ENCODE peak calls at places on chromosomes 2 and 18, in seven cellular contexts. N, D, M, F, J, T and Y are unnamed samples.
A peak's percentile ranks its signal among the peaks of the same experiment; 100 is the strongest.

GRCh38 chr2:172540421-172540820 is 15.5 kb upstream of the PDK1 start:
- DNase-seq in N (no peak), D (peak; percentile 45), M (no peak), F (no peak), J (no peak), T (no peak), Y (no peak)

GRCh38 chr2:36449943-36450392 is 94.4 kb downstream of the CRIM1 start:
- DNase-seq in N (no peak), D (no peak), M (no peak), F (no peak), J (no peak), T (no peak), Y (no peak)

GRCh38 chr2:126221506-126221905 is 434.5 kb upstream of the GYPC start:
- DNase-seq in N (no peak), D (no peak), M (no peak), F (no peak), J (no peak), T (no peak), Y (no peak)

GRCh38 chr18:21740724-21741510 is at the start of gene MIB1:
- DNase-seq in N (no peak), D (peak; percentile 67), M (peak; percentile 96), F (no peak), J (no peak), T (no peak), Y (peak; percentile 100)

GRCh38 chr2:200975672-200976071 is 12.2 kb upstream of the ORC2 start:
- DNase-seq in N (no peak), D (no peak), M (no peak), F (peak; percentile 29), J (no peak), T (no peak), Y (no peak)

GRCh38 chr2:200498316-200498715 is 11.6 kb downstream of the KCTD18 start:
- DNase-seq in N (no peak), D (peak; percentile 61), M (no peak), F (no peak), J (no peak), T (no peak), Y (no peak)

GRCh38 chr2:127615511-127616166 is 30.3 kb upstream of the GPR17 start:
- DNase-seq in N (no peak), D (peak; percentile 56), M (peak; percentile 3), F (peak; percentile 97), J (no peak), T (no peak), Y (peak; percentile 32)

GRCh38 chr2:206428783-206429182 is 14.5 kb upstream of the ADAM23 start:
- DNase-seq in N (no peak), D (peak; percentile 15), M (no peak), F (no peak), J (no peak), T (no peak), Y (no peak)

GRCh38 chr18:51082571-51083264 is 52.7 kb downstream of the SMAD4 start:
- DNase-seq in N (peak; percentile 97), D (no peak), M (no peak), F (no peak), J (no peak), T (no peak), Y (no peak)

GRCh38 chr2:9474361-9475117 is at the start of gene IAH1:
- DNase-seq in N (no peak), D (peak; percentile 77), M (peak; percentile 98), F (peak; percentile 53), J (peak; percentile 54), T (peak; percentile 62), Y (peak; percentile 59)

GRCh38 chr18:8952174-8952573 is 150.3 kb upstream of the NDUFV2 start:
- DNase-seq in N (no peak), D (no peak), M (no peak), F (no peak), J (no peak), T (no peak), Y (no peak)

GRCh38 chr2:105005170-105005569 is 32.7 kb upstream of the MRPS9 start:
- DNase-seq in N (no peak), D (no peak), M (no peak), F (peak; percentile 70), J (peak; percentile 32), T (no peak), Y (no peak)

DNA sequence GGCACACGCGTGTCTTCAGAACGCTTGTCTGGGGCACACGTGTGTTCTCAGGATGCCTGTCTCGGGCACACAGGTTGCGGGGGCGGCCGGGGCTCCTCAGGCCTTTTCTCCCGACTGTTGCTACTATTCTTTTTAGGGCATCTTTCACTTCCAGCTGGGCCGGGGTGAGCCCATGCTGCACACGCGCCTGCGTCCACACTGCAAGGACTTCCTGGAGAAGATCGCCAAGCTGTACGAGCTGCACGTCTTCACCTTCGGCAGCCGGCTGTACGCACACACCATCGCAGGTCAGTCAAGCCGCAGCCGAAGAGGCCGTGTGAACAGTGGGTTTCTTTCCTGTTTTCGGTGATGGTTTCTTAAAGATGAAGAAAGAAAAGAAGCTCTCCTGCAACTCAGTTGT is 25.0 kb downstream of the CTDP1 start:
- DNase-seq in N (no peak), D (no peak), M (no peak), F (no peak), J (no peak), T (no peak), Y (no peak)
- H3K79me2 ChIP-seq in N (no peaks in the 10 kb centered on the region), D (peaks cover 27% of the 10 kb centered on the region), M (no peaks in the 10 kb centered on the region), F (peaks cover 7% of the 10 kb centered on the region), J (peaks cover 36% of the 10 kb centered on the region), T (peaks cover 12% of the 10 kb centered on the region), Y (no peaks in the 10 kb centered on the region)

DNA sequence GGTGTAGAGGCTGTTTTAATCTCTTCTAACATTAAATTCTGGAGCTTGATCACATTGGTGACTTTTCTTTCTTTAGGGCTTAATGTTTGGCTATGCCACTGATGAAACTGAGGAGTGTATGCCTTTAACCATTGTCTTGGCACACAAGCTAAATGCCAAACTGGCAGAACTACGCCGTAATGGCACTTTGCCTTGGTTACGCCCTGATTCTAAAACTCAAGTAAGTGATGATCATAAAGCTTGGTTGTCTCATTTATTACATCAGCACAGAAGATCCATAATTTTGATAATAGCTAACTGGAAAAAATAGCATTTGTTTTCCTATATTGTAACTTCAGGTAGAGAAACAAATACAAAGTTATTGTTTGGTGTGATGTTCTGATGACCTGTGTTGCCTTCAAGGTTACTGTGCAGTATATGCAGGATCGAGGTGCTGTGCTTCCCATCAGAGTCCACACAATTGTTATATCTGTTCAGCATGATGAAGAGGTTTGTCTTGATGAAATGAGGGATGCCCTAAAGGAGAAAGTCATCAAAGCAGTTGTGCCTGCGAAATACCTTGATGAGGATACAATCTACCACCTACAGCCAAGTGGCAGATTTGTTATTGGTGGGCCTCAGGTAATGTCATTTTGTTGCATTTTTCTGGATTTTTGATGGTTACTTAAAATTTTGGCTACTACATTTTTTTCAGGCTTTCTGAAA is 2.9 kb downstream of the MAT2A start:
- DNase-seq in N (no peak), D (peak; percentile 66), M (no peak), F (no peak), J (no peak), T (no peak), Y (no peak)
- H3F3A ChIP-seq in N (peaks cover 83% of the 10 kb centered on the region), D (peaks cover 81% of the 10 kb centered on the region), M (peaks cover 45% of the 10 kb centered on the region), F (peaks cover 63% of the 10 kb centered on the region), J (peaks cover 70% of the 10 kb centered on the region), T (peaks cover 63% of the 10 kb centered on the region), Y (peaks cover 84% of the 10 kb centered on the region)

GRCh38 chr18:58284699-58285490 is 240.9 kb downstream of the NEDD4L start:
- DNase-seq in N (no peak), D (no peak), M (no peak), F (no peak), J (no peak), T (no peak), Y (no peak)

GRCh38 chr18:58277457-58277739 is 233.4 kb downstream of the NEDD4L start:
- DNase-seq in N (no peak), D (no peak), M (no peak), F (no peak), J (no peak), T (no peak), Y (no peak)

GRCh38 chr18:58276640-58277456 is 232.8 kb downstream of the NEDD4L start:
- DNase-seq in N (no peak), D (no peak), M (no peak), F (no peak), J (no peak), T (no peak), Y (peak; percentile 52)

DNA sequence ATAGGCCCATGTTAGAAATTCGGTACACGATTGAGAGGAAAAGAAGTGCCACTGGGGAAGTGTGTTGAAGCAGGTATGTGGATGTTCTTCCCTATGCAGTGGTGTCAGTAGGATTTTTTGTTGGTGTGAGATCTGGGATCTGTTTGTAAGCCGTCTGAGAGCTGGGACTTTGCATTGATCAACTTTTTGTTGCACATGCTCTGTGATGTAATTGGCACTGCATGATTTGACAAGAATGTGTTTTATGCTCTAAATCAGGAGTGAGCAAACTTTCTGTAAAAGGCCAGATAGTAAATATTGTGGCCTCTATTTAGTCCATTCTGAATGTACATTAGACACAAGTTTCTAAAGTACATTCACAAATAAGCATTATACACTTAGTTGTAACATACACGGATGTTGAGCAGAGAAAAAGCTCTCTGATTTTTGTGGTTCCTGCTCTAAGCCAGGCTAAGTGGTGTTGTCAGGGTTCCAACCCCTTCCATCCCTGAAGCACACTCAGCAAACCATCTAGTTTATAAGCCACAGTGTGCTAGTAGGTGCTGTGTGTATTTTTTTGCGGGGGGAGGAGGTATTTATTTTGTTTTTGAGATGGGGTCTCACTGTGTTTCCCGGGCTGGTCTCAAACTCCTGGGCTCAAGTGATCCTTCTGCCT is 235.6 kb downstream of the NEDD4L start:
- DNase-seq in N (no peak), D (no peak), M (no peak), F (no peak), J (no peak), T (no peak), Y (no peak)
- H3K79me2 ChIP-seq in N (peaks cover 83% of the 10 kb centered on the region), D (no peaks in the 10 kb centered on the region), M (no peaks in the 10 kb centered on the region), F (peaks cover 76% of the 10 kb centered on the region), J (peaks cover 72% of the 10 kb centered on the region), T (no peaks in the 10 kb centered on the region), Y (no peaks in the 10 kb centered on the region)

GRCh38 chr2:43221660-43222471 is 4.5 kb downstream of the ZFP36L2 start:
- DNase-seq in N (peak; percentile 87), D (peak; percentile 94), M (peak; percentile 87), F (peak; percentile 89), J (peak; percentile 94), T (peak; percentile 69), Y (peak; percentile 92)

GRCh38 chr2:43220229-43220981 is 6.0 kb downstream of the ZFP36L2 start:
- DNase-seq in N (peak; percentile 50), D (peak; percentile 62), M (no peak), F (peak; percentile 22), J (no peak), T (peak; percentile 7), Y (no peak)

GRCh38 chr2:43222472-43223146 is 3.8 kb downstream of the ZFP36L2 start:
- DNase-seq in N (no peak), D (peak; percentile 55), M (no peak), F (peak; percentile 30), J (no peak), T (peak; percentile 28), Y (no peak)

GRCh38 chr2:43219383-43220228 is 6.8 kb downstream of the ZFP36L2 start:
- DNase-seq in N (peak; percentile 81), D (peak; percentile 90), M (peak; percentile 87), F (peak; percentile 79), J (peak; percentile 82), T (peak; percentile 94), Y (peak; percentile 57)

DNA sequence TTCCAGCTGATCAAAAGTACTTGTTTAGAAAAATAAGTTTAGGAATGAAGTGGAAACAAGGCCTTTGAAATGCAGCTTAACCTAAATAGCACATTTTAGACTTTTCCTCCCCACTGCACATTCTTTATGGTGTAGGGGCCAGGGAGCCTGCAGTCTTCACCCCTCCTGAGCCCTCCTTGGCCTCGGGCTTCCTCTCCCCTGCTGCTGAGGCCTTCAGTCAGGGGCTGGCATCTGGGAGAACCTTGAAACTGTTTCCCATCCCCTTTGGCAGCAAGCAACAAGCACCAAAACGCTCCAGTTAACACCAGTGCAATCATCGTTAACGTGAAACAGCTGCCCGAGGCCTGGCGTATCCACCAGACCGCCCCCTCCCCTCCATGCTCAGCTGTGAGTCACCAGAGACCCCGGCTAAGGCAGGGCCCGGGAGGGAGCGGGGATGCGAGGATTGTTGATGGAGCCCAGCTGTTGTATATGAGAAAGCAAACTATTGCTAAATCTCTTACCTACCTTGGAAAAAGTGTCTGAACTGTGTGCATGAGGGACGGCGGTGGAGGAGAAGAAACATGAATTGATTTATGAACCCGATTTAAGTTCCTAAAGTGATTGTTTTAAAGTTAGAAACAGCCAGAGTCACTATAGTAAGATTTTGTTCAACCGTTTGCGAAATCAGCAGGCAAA is 5.3 kb downstream of the ZFP36L2 start:
- DNase-seq in N (no peak), D (peak; percentile 72), M (peak; percentile 90), F (no peak), J (peak; percentile 76), T (peak; percentile 25), Y (peak; percentile 83)
- H3F3A ChIP-seq in N (peaks cover 68% of the 10 kb centered on the region), D (peaks cover 46% of the 10 kb centered on the region), M (peaks cover 50% of the 10 kb centered on the region), F (peaks cover 14% of the 10 kb centered on the region), J (peaks cover 40% of the 10 kb centered on the region), T (peaks cover 82% of the 10 kb centered on the region), Y (peaks cover 88% of the 10 kb centered on the region)